ENCODE peak calls at places on chromosomes 6 and 20, in ten cellular contexts. A, Z, D, G, J, M, U, E, F and R are unnamed samples.

GRCh38 chr20:19482726-19483125 is 270.3 kb downstream of the SLC24A3 start:
- DNase-seq in A (no peak), Z (no peak), D (no peak), G (no peak), J (no peak), M (no peak), U (no peak), E (no peak), F (no peak), R (no peak)

GRCh38 chr6:50706575-50706974 is 6.8 kb upstream of the TFAP2D start:
- DNase-seq in A (no peak), Z (no peak), D (no peak), G (no peak), J (no peak), M (no peak), U (no peak), E (no peak), F (no peak), R (no peak)

GRCh38 chr20:24632581-24632980 is 163.2 kb downstream of the SYNDIG1 start:
- DNase-seq in A (no peak), Z (peak), D (no peak), G (no peak), J (no peak), M (no peak), U (no peak), E (no peak), F (peak), R (no peak)

GRCh38 chr6:3621411-3621810 is 130.1 kb downstream of the PXDC1 start:
- DNase-seq in A (no peak), Z (peak), D (no peak), G (no peak), J (no peak), M (no peak), U (no peak), E (no peak), F (no peak), R (no peak)

GRCh38 chr6:54876871-54877270 is 30.3 kb downstream of the FAM83B start:
- DNase-seq in A (no peak), Z (no peak), D (no peak), G (no peak), J (no peak), M (no peak), U (no peak), E (no peak), F (no peak), R (no peak)

GRCh38 chr20:48748556-48748955 is 79.2 kb downstream of the PREX1 start:
- DNase-seq in A (no peak), Z (no peak), D (no peak), G (no peak), J (no peak), M (no peak), U (no peak), E (no peak), F (no peak), R (no peak)

GRCh38 chr6:14573267-14573666 is 455.7 kb downstream of the CD83 start:
- DNase-seq in A (no peak), Z (no peak), D (no peak), G (no peak), J (no peak), M (no peak), U (no peak), E (no peak), F (no peak), R (no peak)

GRCh38 chr6:104473021-104473429 is 386.7 kb downstream of the HACE1 start:
- DNase-seq in A (no peak), Z (no peak), D (no peak), G (no peak), J (no peak), M (no peak), U (no peak), E (no peak), F (no peak), R (no peak)

GRCh38 chr6:159252955-159253508 is 83.8 kb downstream of the FNDC1 start:
- DNase-seq in A (no peak), Z (no peak), D (peak), G (peak), J (peak), M (no peak), U (peak), E (peak), F (no peak), R (peak)

GRCh38 chr20:60137657-60138245 is 179.5 kb downstream of the CDH26 start:
- DNase-seq in A (peak), Z (no peak), D (peak), G (no peak), J (no peak), M (peak), U (peak), E (peak), F (no peak), R (peak)

GRCh38 chr6:132405143-132405915 is 4.1 kb upstream of the MOXD1 start:
- DNase-seq in A (no peak), Z (no peak), D (peak), G (no peak), J (no peak), M (no peak), U (peak), E (no peak), F (no peak), R (peak)

GRCh38 chr6:41731561-41732086 is 3.8 kb downstream of the TFEB start:
- DNase-seq in A (no peak), Z (no peak), D (no peak), G (no peak), J (no peak), M (no peak), U (no peak), E (no peak), F (no peak), R (no peak)

GRCh38 chr6:107806675-107807074 is 17.4 kb downstream of the SCML4 start:
- DNase-seq in A (no peak), Z (no peak), D (no peak), G (no peak), J (no peak), M (no peak), U (no peak), E (no peak), F (no peak), R (no peak)

DNA sequence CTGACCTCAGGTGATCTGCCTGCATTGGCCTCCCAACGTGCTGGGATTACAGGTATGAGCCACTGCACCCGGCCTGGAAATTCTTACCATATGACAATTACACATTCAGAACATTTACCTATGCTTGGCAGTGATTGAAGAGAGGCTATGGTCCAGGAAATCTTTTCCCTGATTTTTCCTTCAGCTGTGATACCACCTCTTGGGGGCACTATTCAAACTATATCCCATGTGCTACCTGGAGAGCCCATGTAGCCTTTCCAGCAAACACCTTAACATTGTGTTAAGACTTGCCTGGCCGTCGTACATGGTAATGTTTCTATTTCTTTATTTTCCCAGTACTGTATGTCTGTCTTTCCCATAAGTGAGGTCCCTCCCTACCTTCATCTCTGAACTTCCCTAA is 61.7 kb upstream of the C20orf144 start:
- DNase-seq in A (no peak), Z (no peak), D (no peak), G (no peak), J (no peak), M (no peak), U (no peak), E (no peak), F (no peak), R (no peak)
- TF ChIP-seq CTCF in A (no peak), Z (no peak), D (no peak), G (no peak), J (no peak), M (no peak), U (no peak), E (no peak), F (no peak), R (no peak)

GRCh38 chr6:35014341-35014740 is 125.3 kb downstream of the ANKS1A start:
- DNase-seq in A (no peak), Z (no peak), D (no peak), G (no peak), J (no peak), M (no peak), U (no peak), E (no peak), F (no peak), R (no peak)
- TF ChIP-seq CTCF in A (no peak), Z (no peak), D (no peak), G (no peak), J (no peak), M (no peak), U (no peak), E (no peak), F (no peak), R (no peak)

GRCh38 chr6:157615411-157615763 is 207.7 kb upstream of the SNX9 start:
- DNase-seq in A (no peak), Z (no peak), D (peak), G (no peak), J (no peak), M (no peak), U (peak), E (peak), F (no peak), R (no peak)
- TF ChIP-seq CTCF in A (no peak), Z (no peak), D (peak), G (no peak), J (no peak), M (no peak), U (no peak), E (no peak), F (no peak), R (no peak)

GRCh38 chr6:136547871-136548270 is 2.4 kb downstream of the MAP7 start:
- DNase-seq in A (no peak), Z (no peak), D (no peak), G (no peak), J (no peak), M (no peak), U (no peak), E (no peak), F (no peak), R (no peak)

GRCh38 chr6:136548582-136549330 is 1.5 kb downstream of the MAP7 start:
- DNase-seq in A (no peak), Z (no peak), D (no peak), G (no peak), J (no peak), M (no peak), U (no peak), E (no peak), F (no peak), R (no peak)

GRCh38 chr6:136549359-136550044 is 720 bp downstream of the MAP7 start:
- DNase-seq in A (no peak), Z (peak), D (peak), G (peak), J (no peak), M (peak), U (peak), E (no peak), F (peak), R (no peak)

GRCh38 chr6:136546321-136546720 is 3.9 kb downstream of the MAP7 start:
- DNase-seq in A (no peak), Z (no peak), D (no peak), G (no peak), J (no peak), M (no peak), U (no peak), E (no peak), F (no peak), R (no peak)

GRCh38 chr6:136547336-136547735 is 2.9 kb downstream of the MAP7 start:
- DNase-seq in A (no peak), Z (no peak), D (peak), G (peak), J (peak), M (no peak), U (peak), E (peak), F (no peak), R (no peak)
- TF ChIP-seq CTCF in A (no peak), Z (no peak), D (peak), G (peak), J (peak), M (peak), U (peak), E (peak), F (peak), R (peak)

DNA sequence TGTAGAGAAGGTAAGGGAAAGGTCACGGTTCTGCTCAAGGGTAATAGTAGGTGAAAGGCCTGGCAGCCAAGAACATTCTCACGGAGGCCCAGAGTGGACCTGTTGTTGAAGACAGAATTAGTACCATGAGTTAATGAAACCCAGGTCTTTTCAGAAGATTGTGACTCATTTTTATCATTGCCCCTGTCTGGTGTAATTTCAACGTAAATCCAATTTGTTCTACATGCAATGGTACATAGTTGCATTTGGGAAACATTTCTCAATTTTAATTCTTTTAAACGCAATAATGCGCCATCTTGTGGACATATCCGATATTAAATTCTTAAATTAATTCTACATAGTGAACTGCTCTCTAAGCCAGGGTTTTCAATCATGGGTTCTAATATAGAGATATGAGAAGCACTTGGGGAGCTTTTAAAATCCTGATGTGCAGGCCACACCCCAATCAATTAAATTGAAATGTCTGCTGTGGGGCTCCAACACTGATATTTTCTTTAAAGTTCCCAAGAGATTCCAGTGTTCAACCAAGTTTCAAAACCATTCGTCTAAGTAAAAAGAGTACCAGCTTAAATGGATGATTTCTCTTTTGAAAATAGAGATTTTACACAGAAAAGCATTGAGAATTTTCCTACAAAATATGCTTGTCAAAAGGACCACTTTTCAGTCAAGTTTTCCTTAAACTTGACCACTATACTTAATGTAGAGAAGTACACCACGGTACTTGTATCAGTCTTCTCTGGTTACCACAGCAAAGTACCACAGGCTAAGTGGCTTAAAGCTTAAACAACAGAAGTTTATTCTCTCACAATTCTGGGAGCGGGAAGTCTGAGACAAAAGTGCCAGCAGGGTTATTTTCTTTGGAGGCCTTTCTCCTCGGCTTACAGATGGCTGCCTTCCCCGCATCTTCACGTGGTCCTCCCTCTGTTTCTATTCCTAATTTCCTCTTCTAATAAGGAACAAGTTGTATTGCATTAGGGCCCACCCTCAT is 257.6 kb downstream of the PLCB1 start:
- DNase-seq in A (no peak), Z (no peak), D (peak), G (peak), J (peak), M (no peak), U (peak), E (peak), F (no peak), R (peak)
- TF ChIP-seq CTCF in A (peak), Z (no peak), D (peak), G (peak), J (peak), M (peak), U (no peak), E (peak), F (peak), R (no peak)

GRCh38 chr20:7959484-7959883 is 19.2 kb upstream of the HAO1 start:
- DNase-seq in A (no peak), Z (no peak), D (no peak), G (no peak), J (no peak), M (no peak), U (no peak), E (no peak), F (no peak), R (no peak)
- TF ChIP-seq CTCF in A (no peak), Z (no peak), D (no peak), G (no peak), J (no peak), M (no peak), U (no peak), E (no peak), F (no peak), R (no peak)

DNA sequence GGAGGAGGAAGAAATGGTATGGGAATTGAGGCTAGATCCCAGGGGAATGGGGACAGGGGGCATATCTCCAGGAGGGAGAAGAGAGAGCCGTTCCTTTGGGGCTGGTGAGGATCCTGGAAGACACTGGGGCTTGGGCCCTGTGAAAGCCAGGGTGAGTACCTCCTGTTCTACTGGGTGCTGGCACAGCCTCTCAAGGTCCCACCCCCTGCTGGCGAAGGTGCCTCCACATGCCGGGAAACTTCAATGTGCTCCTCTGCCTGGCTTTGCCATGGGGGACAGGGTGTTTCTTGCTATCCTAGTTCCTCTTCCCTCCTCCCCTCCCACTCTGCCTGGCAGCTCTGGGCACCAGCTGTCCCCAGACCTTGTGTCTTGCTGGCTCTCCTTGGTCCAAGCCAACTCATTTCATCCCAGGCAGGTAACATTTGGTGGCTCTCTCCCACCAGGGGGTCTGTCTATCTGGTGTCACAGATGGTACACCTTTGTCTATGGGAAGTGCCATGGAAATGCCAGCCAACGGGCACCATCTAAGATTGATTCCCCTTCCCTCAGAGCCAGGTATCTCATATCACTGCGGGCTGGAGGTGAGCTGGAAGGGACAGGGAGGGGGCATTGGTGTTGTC is 56.8 kb downstream of the MDGA1 start:
- DNase-seq in A (no peak), Z (no peak), D (no peak), G (no peak), J (no peak), M (no peak), U (no peak), E (no peak), F (no peak), R (no peak)
- TF ChIP-seq CTCF in A (no peak), Z (no peak), D (no peak), G (no peak), J (no peak), M (no peak), U (no peak), E (no peak), F (no peak), R (no peak)

GRCh38 chr20:18254615-18255014 is 33.7 kb upstream of the ZNF133 start:
- DNase-seq in A (no peak), Z (no peak), D (no peak), G (no peak), J (no peak), M (no peak), U (no peak), E (no peak), F (no peak), R (no peak)

GRCh38 chr20:18259730-18260129 is 28.6 kb upstream of the ZNF133 start:
- DNase-seq in A (no peak), Z (no peak), D (peak), G (no peak), J (no peak), M (no peak), U (no peak), E (no peak), F (no peak), R (no peak)

GRCh38 chr20:18256440-18257090 is 31.8 kb upstream of the ZNF133 start:
- DNase-seq in A (no peak), Z (no peak), D (no peak), G (no peak), J (no peak), M (no peak), U (no peak), E (no peak), F (no peak), R (no peak)

GRCh38 chr20:18255526-18255925 is 32.8 kb upstream of the ZNF133 start:
- DNase-seq in A (no peak), Z (no peak), D (no peak), G (no peak), J (no peak), M (no peak), U (no peak), E (no peak), F (no peak), R (no peak)

GRCh38 chr20:18258126-18258860 is 30.0 kb upstream of the ZNF133 start:
- DNase-seq in A (no peak), Z (no peak), D (no peak), G (no peak), J (no peak), M (no peak), U (no peak), E (no peak), F (no peak), R (no peak)
- TF ChIP-seq CTCF in A (no peak), Z (no peak), D (no peak), G (no peak), J (no peak), M (no peak), U (no peak), E (no peak), F (no peak), R (no peak)